ENCODE peak calls at places on chromosomes 1 and 21, in nine cellular contexts. D is AG10803, F is lower leg skin, V is stomach, I is fibroblast of lung, X is K562, H is fibroblast of mammary gland, Z is choroid plexus epithelial cell, A is AG04449. S is an unnamed sample.
A peak's percentile ranks its signal among the peaks of the same experiment; 100 is the strongest.

GRCh38 chr1:14689996-14690614 is 91.6 kb downstream of the KAZN start:
- DNase-seq in V (no peak), D (no peak), X (no peak), F (no peak), I (no peak), A (no peak), Z (no peak), H (no peak), S (no peak)

GRCh38 chr1:112026018-112026417 is 36.5 kb upstream of the KCND3 start:
- DNase-seq in F (no peak), V (no peak), X (no peak), I (no peak), D (peak; percentile 13), A (no peak), Z (no peak), H (peak; percentile 17), S (no peak)

GRCh38 chr1:78081980-78082860 is 36.5 kb downstream of the GIPC2 start:
- DNase-seq in D (no peak), H (peak; percentile 64), A (no peak), V (no peak), X (no peak), I (no peak), F (no peak), Z (peak; percentile 45), S (no peak)

GRCh38 chr1:224873645-224874369 is 55.7 kb upstream of the DNAH14 start:
- DNase-seq in I (peak; percentile 77), D (peak; percentile 73), A (no peak), H (peak; percentile 83), V (no peak), X (no peak), F (no peak), Z (peak; percentile 40), S (no peak)

GRCh38 chr1:10768552-10768951 is 27.9 kb downstream of the CASZ1 start:
- DNase-seq in H (no peak), I (no peak), V (no peak), Z (no peak), D (no peak), F (no peak), X (no peak), A (no peak), S (no peak)

GRCh38 chr1:113835686-113836290 is 23.5 kb upstream of the RSBN1 start:
- DNase-seq in Z (peak; percentile 76), H (peak; percentile 70), V (no peak), D (peak; percentile 51), F (no peak), X (peak; percentile 33), I (peak; percentile 74), A (no peak), S (peak; percentile 19)

GRCh38 chr1:232532901-232533300 is 97.0 kb downstream of the SIPA1L2 start:
- DNase-seq in Z (no peak), A (no peak), F (no peak), D (no peak), H (no peak), X (no peak), V (no peak), I (no peak), S (no peak)

GRCh38 chr1:23196627-23197328 is 20.5 kb downstream of the HTR1D start:
- DNase-seq in A (peak; percentile 96), I (peak; percentile 76), V (no peak), F (no peak), X (no peak), D (peak; percentile 97), H (peak; percentile 93), Z (peak; percentile 98), S (no peak)

GRCh38 chr1:181219938-181220337 is 131.4 kb downstream of the IER5 start:
- DNase-seq in F (no peak), H (peak; percentile 28), I (no peak), Z (peak; percentile 4), A (no peak), V (no peak), D (no peak), X (no peak), S (no peak)

GRCh38 chr21:33309778-33310177 is 15.0 kb upstream of the IFNAR1 start:
- DNase-seq in A (no peak), Z (no peak), X (no peak), V (no peak), I (no peak), D (no peak), F (no peak), H (no peak), S (no peak)

GRCh38 chr1:26696191-26696644 is 403 bp downstream of the ARID1A start:
- DNase-seq in V (no peak), I (no peak), X (peak; percentile 82), F (no peak), D (no peak), A (no peak), Z (no peak), H (no peak), S (peak; percentile 11)

GRCh38 chr1:155912056-155912536 is 947 bp upstream of the RIT1 start:
- DNase-seq in H (no peak), D (no peak), Z (no peak), V (peak; percentile 44), F (no peak), I (no peak), A (no peak), X (no peak), S (no peak)

GRCh38 chr1:21630571-21631338 is 38.4 kb downstream of the RAP1GAP start:
- DNase-seq in Z (no peak), D (peak; percentile 8), I (no peak), X (no peak), A (no peak), V (no peak), F (no peak), H (no peak), S (no peak)

GRCh38 chr1:3679799-3680453 is 27.6 kb downstream of the TP73 start:
- DNase-seq in H (no peak), F (no peak), Z (no peak), A (no peak), D (no peak), X (no peak), I (no peak), V (no peak), S (no peak)

GRCh38 chr21:18950045-18950740 is 546.6 kb upstream of the TMPRSS15 start:
- DNase-seq in I (no peak), A (no peak), D (no peak), H (no peak), Z (no peak), V (no peak), X (no peak), F (no peak), S (peak; percentile 5)

GRCh38 chr1:45585496-45586075 is 1.7 kb downstream of the NASP start:
- DNase-seq in A (no peak), D (no peak), Z (no peak), I (no peak), X (no peak), F (no peak), H (no peak), V (no peak), S (no peak)

GRCh38 chr1:56073614-56074356 is 505.6 kb downstream of the PLPP3 start:
- DNase-seq in H (peak; percentile 95), X (no peak), I (peak; percentile 94), Z (peak; percentile 57), F (peak; percentile 78), V (peak; percentile 63), A (peak; percentile 73), D (peak; percentile 100), S (no peak)

GRCh38 chr1:231806623-231807470 is 180.3 kb downstream of the DISC1 start:
- DNase-seq in V (peak; percentile 33), X (peak; percentile 49), D (no peak), Z (peak; percentile 54), A (no peak), H (peak; percentile 33), F (peak; percentile 33), I (no peak), S (peak; percentile 77)

GRCh38 chr21:31299291-31300147 is 44.5 kb downstream of the TIAM1 start:
- DNase-seq in V (no peak), X (no peak), H (no peak), D (no peak), Z (no peak), F (no peak), I (no peak), A (no peak), S (no peak)

GRCh38 chr1:242828199-242828598 is 303.7 kb upstream of the PLD5 start:
- DNase-seq in F (no peak), X (no peak), H (no peak), D (no peak), A (no peak), I (no peak), Z (no peak), V (no peak), S (peak; percentile 15)
- TF ChIP-seq CTCF in F (no peak), X (peak; percentile 43), H (no peak), D (no peak), A (no peak), I (no peak), Z (no peak), V (no peak), S (no peak)

DNA sequence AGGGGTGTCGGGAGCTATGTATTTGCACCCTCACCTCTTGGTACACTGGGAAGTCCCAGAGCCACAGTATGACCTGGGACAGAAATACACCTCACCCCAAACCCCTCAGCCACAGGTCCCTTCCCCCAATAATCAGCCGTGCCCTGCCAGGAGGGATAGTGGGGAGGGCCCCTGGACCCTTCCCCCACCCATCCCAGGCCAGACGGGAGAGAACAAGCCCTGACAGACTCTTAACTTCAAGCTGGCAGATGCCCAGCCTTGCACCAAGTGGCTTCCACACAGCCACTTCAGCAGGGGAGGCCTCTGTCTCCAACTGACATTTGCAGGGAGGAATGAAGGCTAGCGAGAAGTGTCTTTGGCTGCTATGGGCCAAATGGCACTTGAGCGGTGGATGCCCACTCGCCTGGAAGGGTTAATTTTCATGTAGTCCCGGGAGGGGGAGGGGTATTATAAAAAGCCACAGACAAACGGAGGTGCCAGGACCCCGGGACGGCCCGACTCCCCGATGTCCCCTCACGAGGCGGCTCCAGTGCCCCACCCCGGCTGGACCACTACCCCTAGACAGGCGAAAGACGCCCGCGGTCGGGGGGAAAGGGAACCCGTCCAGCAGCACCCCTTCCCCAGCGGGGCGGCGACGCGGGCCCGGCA is 495 bp downstream of the SYNC start:
- DNase-seq in Z (peak; percentile 24), A (no peak), V (no peak), X (no peak), H (peak; percentile 23), F (no peak), I (peak; percentile 29), D (peak; percentile 46), S (no peak)
- H3K4me3 ChIP-seq in Z (peak overlapping the region; percentile 70), A (peak overlapping the region; percentile 89), V (peak overlapping the region; percentile 74), X (peak overlapping the region; percentile 59), H (peak overlapping the region; percentile 53), F (peak overlapping the region; percentile 31), I (peak overlapping the region; percentile 72), D (peak overlapping the region; percentile 92), S (no peak overlapping the region)

GRCh38 chr1:1302006-1302430 is 5.7 kb downstream of the ACAP3 start:
- DNase-seq in X (no peak), F (no peak), H (no peak), A (no peak), V (no peak), D (no peak), Z (no peak), I (no peak), S (no peak)
- TF ChIP-seq CTCF in X (peak; percentile 58), F (no peak), H (peak; percentile 37), A (peak; percentile 48), V (no peak), D (peak; percentile 39), Z (peak; percentile 66), I (peak; percentile 46), S (peak; percentile 49)

DNA sequence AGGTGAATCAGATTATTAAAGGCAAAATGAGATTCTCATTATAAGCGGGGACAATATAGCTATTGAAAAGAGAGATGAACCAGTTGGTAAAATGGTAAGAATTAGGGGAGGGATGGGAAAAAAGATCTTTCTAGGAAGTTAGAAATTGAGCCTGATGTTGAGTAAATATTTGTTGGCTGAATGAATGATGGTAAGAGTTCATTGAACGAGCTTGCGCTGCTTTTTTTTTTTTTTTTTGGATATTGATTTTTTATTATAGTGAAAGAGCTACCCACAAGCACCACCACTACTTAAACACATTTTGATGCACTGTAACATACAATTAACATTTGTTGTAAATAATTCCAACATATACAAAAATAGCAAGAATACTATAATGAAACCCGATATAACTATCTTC is 1.1 kb upstream of the GCLM start:
- DNase-seq in A (no peak), X (no peak), V (no peak), Z (no peak), F (no peak), D (no peak), H (no peak), I (no peak), S (no peak)
- H3K4me3 ChIP-seq in A (no peak overlapping the region), X (peak overlapping the region; percentile 98), V (no peak overlapping the region), Z (no peak overlapping the region), F (no peak overlapping the region), D (no peak overlapping the region), H (no peak overlapping the region), I (no peak overlapping the region), S (no peak overlapping the region)

S was measured in BE2C.